ENCODE peak calls at places on chromosomes 7 and 10, in six cellular contexts. C is H9, N is H1, I is neuronal stem cell, B is mesenchymal stem cell, Q is trophoblast cell. R is an unnamed sample.

GRCh38 chr10:6201511-6201975 is 1.2 kb upstream of the PFKFB3 start:
- DNase-seq in I (peak; percentile 48), N (no peak), Q (peak; percentile 67), B (peak; percentile 54), C (peak; percentile 59), R (peak; percentile 51)

GRCh38 chr7:134619627-134620331 is 26.9 kb upstream of the BPGM start:
- DNase-seq in I (no peak), N (no peak), Q (no peak), C (no peak), B (peak; percentile 72), R (no peak)

GRCh38 chr7:124618871-124619270 is 146.7 kb downstream of the GPR37 start:
- DNase-seq in Q (no peak), N (no peak), I (no peak), C (no peak), B (no peak), R (no peak)

GRCh38 chr7:17234398-17235021 is 63.9 kb upstream of the AHR start:
- DNase-seq in Q (peak; percentile 46), N (no peak), B (peak; percentile 98), I (no peak), C (no peak), R (peak; percentile 58)

GRCh38 chr7:64314493-64315020 is 796 bp downstream of the ZNF736 start:
- DNase-seq in C (no peak), Q (no peak), B (no peak), I (no peak), N (no peak), R (no peak)

GRCh38 chr10:132974886-132975881 is 32.8 kb upstream of the CFAP46 start:
- DNase-seq in C (no peak), I (no peak), N (no peak), B (no peak), Q (no peak), R (no peak)

GRCh38 chr10:13517675-13518074 is 11.1 kb downstream of the BEND7 start:
- DNase-seq in N (no peak), Q (no peak), B (no peak), I (no peak), C (no peak), R (no peak)

GRCh38 chr10:4263281-4263921 is 478.4 kb upstream of the KLF6 start:
- DNase-seq in I (no peak), N (no peak), C (no peak), Q (no peak), B (peak; percentile 37), R (no peak)

GRCh38 chr10:44468965-44469364 is 84.1 kb upstream of the CXCL12 start:
- DNase-seq in C (no peak), Q (no peak), N (no peak), B (no peak), I (no peak), R (no peak)

GRCh38 chr7:17661982-17662585 is 278.2 kb downstream of the SNX13 start:
- DNase-seq in B (peak; percentile 63), I (no peak), C (no peak), N (no peak), Q (no peak), R (peak; percentile 90)

GRCh38 chr7:155291045-155291530 is 6.6 kb upstream of the INSIG1 start:
- DNase-seq in Q (peak; percentile 66), N (no peak), I (no peak), B (peak; percentile 80), C (no peak), R (peak; percentile 22)

GRCh38 chr7:130297628-130298027 is 4.7 kb downstream of the CPA4 start:
- DNase-seq in N (no peak), B (no peak), C (no peak), I (no peak), Q (no peak), R (no peak)

GRCh38 chr7:70856889-70857511 is 274.9 kb upstream of the GALNT17 start:
- DNase-seq in B (peak; percentile 39), N (peak; percentile 79), Q (peak; percentile 25), I (peak; percentile 76), C (peak; percentile 94), R (peak; percentile 83)

GRCh38 chr10:45443101-45444009 is 69.3 kb downstream of the ALOX5 start:
- DNase-seq in B (no peak), N (no peak), I (no peak), C (no peak), Q (no peak), R (no peak)

GRCh38 chr10:61855771-61856170 is 45.7 kb upstream of the ARID5B start:
- DNase-seq in I (no peak), C (no peak), Q (no peak), B (no peak), N (no peak), R (no peak)

GRCh38 chr7:41942468-41943097 is 239.7 kb upstream of the INHBA start:
- DNase-seq in Q (peak; percentile 66), I (no peak), N (no peak), B (peak; percentile 90), C (peak; percentile 32), R (no peak)
- H2BK120ac ChIP-seq in Q (no peak overlapping the region), I (no peak overlapping the region), N (no peak overlapping the region), B (no peak overlapping the region), C (no peak overlapping the region), R (no peak overlapping the region)

DNA sequence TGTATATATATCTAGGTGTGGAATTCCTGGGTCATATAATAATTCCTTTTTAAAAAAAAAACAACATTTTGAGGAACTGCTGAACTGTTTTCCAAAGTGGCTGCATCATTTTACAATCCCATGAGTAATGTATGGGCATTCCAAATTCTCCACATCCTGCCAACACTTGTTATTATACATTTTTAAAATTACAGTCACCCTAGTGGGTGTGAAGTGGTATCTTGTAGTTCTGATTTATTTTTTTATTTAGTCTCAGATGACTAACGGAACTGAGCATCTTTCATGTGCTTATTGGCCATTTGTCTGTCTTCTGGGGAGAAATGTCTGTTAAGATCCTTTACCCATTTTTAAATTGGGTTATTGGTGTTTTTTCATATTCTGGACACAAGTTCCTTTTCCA is 12.0 kb upstream of the KLHL7 start:
- DNase-seq in C (no peak), I (no peak), B (peak; percentile 23), Q (no peak), N (no peak), R (no peak)
- H3K27ac ChIP-seq in C (no peak overlapping the region), I (no peak overlapping the region), B (no peak overlapping the region), Q (no peak overlapping the region), N (no peak overlapping the region), R (no peak overlapping the region)

GRCh38 chr10:18647945-18648344 is 3.4 kb downstream of the NSUN6 start:
- DNase-seq in N (no peak), C (no peak), Q (no peak), I (no peak), B (no peak), R (no peak)
- H2BK120ac ChIP-seq in N (no peak overlapping the region), C (no peak overlapping the region), Q (no peak overlapping the region), I (no peak overlapping the region), B (no peak overlapping the region), R (no peak overlapping the region)

GRCh38 chr7:151817315-151817690 is 59.6 kb downstream of the PRKAG2 start:
- DNase-seq in C (no peak), B (no peak), N (no peak), Q (no peak), I (no peak), R (no peak)

GRCh38 chr7:151817981-151818673 is 58.8 kb downstream of the PRKAG2 start:
- DNase-seq in N (no peak), I (no peak), Q (no peak), C (no peak), B (no peak), R (no peak)

GRCh38 chr7:151819826-151820225 is 57.1 kb downstream of the PRKAG2 start:
- DNase-seq in Q (no peak), N (no peak), C (no peak), I (no peak), B (no peak), R (no peak)

GRCh38 chr7:151820486-151821105 is 56.3 kb downstream of the PRKAG2 start:
- DNase-seq in I (no peak), Q (no peak), N (no peak), B (no peak), C (no peak), R (no peak)

GRCh38 chr7:151818674-151819519 is 58.0 kb downstream of the PRKAG2 start:
- DNase-seq in C (peak; percentile 45), I (no peak), Q (peak; percentile 75), N (no peak), B (no peak), R (peak; percentile 62)
- H3K27ac ChIP-seq in C (no peak overlapping the region), I (no peak overlapping the region), Q (no peak overlapping the region), N (no peak overlapping the region), B (no peak overlapping the region), R (no peak overlapping the region)

DNA sequence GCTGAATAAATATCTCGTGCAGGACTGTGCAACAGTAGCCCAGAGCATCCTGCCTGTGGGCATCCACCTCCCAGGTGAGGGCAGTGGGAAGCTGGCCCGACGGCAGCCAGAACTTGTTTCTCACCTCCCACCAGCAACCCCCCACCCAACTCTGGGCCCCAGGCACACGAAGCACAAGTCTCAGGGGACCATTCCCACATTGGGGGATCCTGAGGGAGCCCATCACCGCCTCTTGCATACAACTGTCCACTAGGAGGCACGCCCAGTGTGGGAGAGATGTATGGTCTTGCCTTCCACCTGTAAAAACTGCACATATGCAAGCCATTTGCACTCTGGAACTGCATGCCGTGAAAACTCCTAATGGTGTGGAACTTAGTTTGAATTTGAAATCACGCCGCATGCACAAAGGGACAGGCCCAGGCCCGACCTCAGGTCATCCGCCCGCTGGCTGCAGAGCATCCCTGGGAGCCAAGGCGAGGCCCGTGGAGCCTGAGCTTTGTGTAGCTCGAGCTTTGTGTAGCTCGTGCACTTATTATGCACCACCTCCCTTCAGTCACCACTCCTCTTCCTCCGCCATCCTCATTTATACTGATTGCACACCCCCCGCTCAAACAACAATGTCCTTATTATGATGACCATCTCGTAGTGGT is 147.9 kb downstream of the ADCY1 start:
- DNase-seq in C (peak; percentile 28), N (no peak), B (no peak), Q (no peak), I (no peak), R (no peak)
- H2BK120ac ChIP-seq in C (no peak overlapping the region), N (no peak overlapping the region), B (no peak overlapping the region), Q (no peak overlapping the region), I (no peak overlapping the region), R (no peak overlapping the region)

R was measured in mesendoderm.